ENCODE peak calls at places on chromosomes 3 and 15, in nine cellular contexts. J, H, U, Y, I, K, R, V and D are unnamed samples. For H3K9me3, the result is how much of the 10 kb centered on the place peaks cover.

GRCh38 chr15:81813215-81813614 is 232.6 kb downstream of the MEX3B start:
- DNase-seq in Y (no peak), J (peak), I (no peak), K (no peak), V (peak), R (no peak), H (no peak), U (peak), D (no peak)

GRCh38 chr3:126354776-126355175 is 2.4 kb downstream of the KLF15 start:
- DNase-seq in H (no peak), J (no peak), U (no peak), V (no peak), R (no peak), I (no peak), Y (no peak), K (no peak), D (no peak)

GRCh38 chr3:15726043-15726442 is 71.7 kb downstream of the ANKRD28 start:
- DNase-seq in Y (no peak), U (no peak), J (no peak), K (no peak), I (no peak), V (no peak), H (no peak), R (no peak), D (peak)

GRCh38 chr3:177037241-177037640 is 160.0 kb downstream of the TBL1XR1 start:
- DNase-seq in K (no peak), V (no peak), Y (no peak), U (no peak), H (no peak), R (no peak), I (no peak), J (no peak), D (no peak)

GRCh38 chr3:13179181-13179580 is 106.0 kb upstream of the IQSEC1 start:
- DNase-seq in R (no peak), Y (no peak), K (no peak), J (no peak), V (no peak), I (no peak), U (no peak), H (no peak), D (no peak)

GRCh38 chr15:70171224-70171886 is 73.6 kb upstream of the TLE3 start:
- DNase-seq in J (no peak), I (no peak), V (no peak), Y (no peak), K (no peak), U (no peak), H (no peak), R (no peak), D (no peak)

GRCh38 chr15:69976366-69976994 is 121.2 kb downstream of the TLE3 start:
- DNase-seq in H (no peak), Y (no peak), U (peak), V (peak), I (no peak), K (peak), R (peak), J (peak), D (no peak)

GRCh38 chr3:125480656-125481374 is 39.2 kb downstream of the SNX4 start:
- DNase-seq in H (no peak), R (no peak), Y (no peak), U (no peak), V (no peak), J (no peak), K (no peak), I (no peak), D (peak)

GRCh38 chr15:73573572-73573971 is 59.6 kb downstream of the NPTN start:
- DNase-seq in R (no peak), K (no peak), I (no peak), J (no peak), V (peak), U (peak), H (no peak), Y (no peak), D (peak)

GRCh38 chr15:96692826-96693225 is 362.3 kb downstream of the NR2F2 start:
- DNase-seq in I (no peak), J (no peak), R (no peak), V (no peak), H (no peak), U (no peak), K (no peak), Y (no peak), D (no peak)

GRCh38 chr3:126146525-126147146 is 33.8 kb downstream of the ALDH1L1 start:
- DNase-seq in Y (peak), U (no peak), H (no peak), V (no peak), K (no peak), I (no peak), R (no peak), J (peak), D (no peak)

GRCh38 chr15:29636921-29637320 is 185.3 kb downstream of the TJP1 start:
- DNase-seq in K (no peak), Y (no peak), R (no peak), V (no peak), J (no peak), U (no peak), H (no peak), I (no peak), D (no peak)

GRCh38 chr15:70451861-70452653 is 311.3 kb downstream of the UACA start:
- DNase-seq in V (no peak), H (no peak), I (no peak), Y (no peak), K (no peak), U (no peak), R (peak), J (no peak), D (no peak)

GRCh38 chr15:67515557-67515956 is 5.4 kb upstream of the C15orf61 start:
- DNase-seq in K (no peak), H (no peak), J (no peak), V (no peak), U (no peak), R (no peak), I (no peak), Y (no peak), D (no peak)

GRCh38 chr3:13716540-13717221 is 163.2 kb downstream of the WNT7A start:
- DNase-seq in V (no peak), H (no peak), K (no peak), Y (peak), R (no peak), J (no peak), I (no peak), U (no peak), D (no peak)

GRCh38 chr3:185076219-185076618 is 76.6 kb downstream of the C3orf70 start:
- DNase-seq in V (no peak), H (no peak), I (no peak), R (no peak), J (no peak), K (no peak), U (no peak), Y (no peak), D (no peak)

GRCh38 chr15:33161209-33161608 is 33.3 kb downstream of the FMN1 start:
- DNase-seq in V (no peak), I (no peak), U (no peak), K (no peak), Y (no peak), R (no peak), J (no peak), H (no peak), D (no peak)

GRCh38 chr3:122219242-122219872 is 35.9 kb downstream of the CASR start:
- DNase-seq in I (no peak), U (no peak), H (no peak), R (no peak), K (no peak), Y (no peak), J (no peak), V (no peak), D (no peak)

GRCh38 chr15:54282228-54282836 is 304.1 kb downstream of the UNC13C start:
- DNase-seq in U (no peak), J (no peak), R (no peak), H (no peak), Y (no peak), K (no peak), V (no peak), I (no peak), D (no peak)

GRCh38 chr15:92091155-92091734 is 237.7 kb downstream of the SLCO3A1 start:
- DNase-seq in V (peak), Y (peak), R (no peak), J (peak), K (peak), H (no peak), U (peak), I (peak), D (no peak)

DNA sequence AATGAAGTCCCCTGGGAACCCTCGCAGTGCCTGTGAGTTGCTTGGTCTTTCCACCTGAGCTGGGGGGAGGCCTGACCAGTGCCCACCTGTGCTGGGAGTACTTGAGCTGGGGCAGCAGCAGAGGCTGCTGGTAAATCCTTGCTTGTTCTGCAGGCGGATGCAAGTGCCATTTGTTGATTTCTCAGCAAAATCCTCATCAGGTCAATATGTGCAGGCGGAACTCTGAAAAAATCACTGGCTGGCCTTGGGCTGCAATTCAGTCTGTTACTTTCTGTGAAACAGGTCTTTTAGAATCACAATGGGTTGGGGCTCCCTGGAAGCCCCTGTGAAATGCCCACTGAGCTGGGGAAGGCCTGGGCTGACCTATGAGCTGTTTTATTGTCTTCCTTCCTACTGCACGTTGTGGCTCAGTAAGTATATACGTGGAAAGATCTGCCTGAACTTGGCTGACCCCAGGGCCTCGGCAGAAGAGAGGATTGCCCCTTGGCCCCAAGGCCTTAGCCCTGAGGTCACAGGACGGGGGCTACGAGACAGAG is 182.0 kb upstream of the RGMA start:
- DNase-seq in K (no peak), J (no peak), H (no peak), R (no peak), U (no peak), I (no peak), Y (no peak), V (no peak), D (no peak)
- H3K9me3 ChIP-seq in K (half or more), J (under half), H (under half), R (under half), U (under half), I (under half), Y (under half), V (under half), D (half or more)

DNA sequence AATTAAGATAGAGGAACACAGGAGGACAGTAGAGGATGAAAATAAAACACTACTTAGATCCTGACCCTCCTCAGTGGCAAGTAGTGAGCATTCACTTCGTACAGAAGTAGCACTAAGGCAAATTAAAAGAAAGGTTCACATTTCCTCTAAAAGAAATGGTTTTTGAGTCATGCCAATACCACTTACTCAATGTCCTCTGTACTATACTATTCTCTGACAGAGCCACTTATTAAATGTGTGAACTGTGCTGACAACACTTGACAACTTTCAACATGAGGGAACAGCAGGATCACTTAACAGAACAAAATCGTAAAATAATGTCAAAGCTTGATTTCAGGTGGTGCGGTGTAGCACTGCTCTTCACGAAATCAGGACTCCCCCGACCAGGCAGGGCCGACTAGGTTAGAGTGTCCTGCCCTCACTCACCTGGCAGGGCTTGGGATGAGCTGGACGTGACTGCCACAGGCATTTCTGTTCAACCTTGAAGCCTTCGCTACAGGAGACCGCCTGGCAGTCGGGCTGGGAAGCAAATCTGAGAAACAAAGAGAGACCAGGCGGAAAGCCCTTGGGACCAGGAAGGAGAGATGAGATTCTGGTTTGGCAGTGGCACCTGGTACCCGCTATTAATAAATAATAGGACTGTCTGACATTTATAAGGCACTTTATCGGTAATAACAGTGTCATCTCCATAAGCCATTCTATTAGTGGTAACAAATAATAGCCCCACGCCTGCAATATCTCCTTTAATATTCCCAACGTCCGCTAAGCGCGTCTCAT is 602 bp upstream of the SLC27A2 start:
- DNase-seq in R (no peak), Y (no peak), H (no peak), U (no peak), V (no peak), J (peak), I (no peak), K (no peak), D (no peak)
- H3K4me3 ChIP-seq in R (no peak), Y (no peak), H (peak), U (peak), V (peak), J (peak), I (peak), K (no peak), D (peak)

GRCh38 chr3:7346364-7346763 is 485.4 kb downstream of the GRM7 start:
- DNase-seq in U (no peak), K (no peak), Y (no peak), I (no peak), H (no peak), V (no peak), J (no peak), R (no peak), D (no peak)

GRCh38 chr3:7340795-7341194 is 479.9 kb downstream of the GRM7 start:
- DNase-seq in H (no peak), Y (no peak), J (no peak), V (no peak), I (no peak), K (no peak), R (no peak), U (no peak), D (no peak)
- H3K9me3 ChIP-seq in H (under half), Y (under half), J (under half), V (under half), I (under half), K (under half), R (under half), U (under half), D (under half)

GRCh38 chr3:3177861-3178497 is 1.5 kb downstream of the CRBN start:
- DNase-seq in Y (no peak), R (no peak), K (no peak), V (no peak), H (no peak), J (no peak), U (peak), I (peak), D (no peak)
- H3K4me3 ChIP-seq in Y (no peak), R (peak), K (no peak), V (no peak), H (peak), J (no peak), U (peak), I (peak), D (peak)

DNA sequence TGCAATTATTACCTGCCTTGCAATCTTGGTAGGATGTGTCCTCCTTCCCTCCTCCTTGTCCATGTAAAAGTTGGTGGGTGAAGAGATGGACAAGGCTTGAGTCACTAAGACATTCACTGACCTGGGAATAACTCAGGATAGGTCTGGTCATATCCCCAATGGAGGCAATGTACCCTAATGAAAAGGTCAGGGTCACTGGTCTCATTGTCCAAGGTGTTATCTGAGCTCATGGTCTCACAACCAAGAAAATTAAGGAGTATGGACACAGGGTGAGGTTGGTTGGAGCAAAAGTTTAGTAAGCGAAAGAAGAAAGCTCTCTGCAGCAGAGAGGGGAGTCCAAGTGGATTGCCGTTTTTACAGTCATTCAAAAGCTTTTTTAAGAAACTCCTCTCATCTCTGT is 179.0 kb downstream of the SNRPN start:
- DNase-seq in H (no peak), I (no peak), R (no peak), Y (no peak), U (no peak), J (no peak), K (no peak), V (no peak), D (no peak)
- H3K9me3 ChIP-seq in H (under half), I (under half), R (under half), Y (under half), U (under half), J (under half), K (under half), V (under half), D (under half)